ENCODE peak calls at places on chromosomes 12 and 14, in four cellular contexts. T is A549, R is heart left ventricle, U is tibial artery. A is an unnamed sample.
A peak's percentile ranks its signal among the peaks of the same experiment; 100 is the strongest.

GRCh38 chr14:73168691-73169090 is 32.4 kb downstream of the PSEN1 start:
- DNase-seq in R (no peak), U (no peak), T (no peak), A (no peak)

GRCh38 chr12:53659609-53660008 is 16.3 kb downstream of the ATP5MC2 start:
- DNase-seq in R (no peak), T (no peak), U (no peak), A (no peak)

GRCh38 chr14:71618047-71618446 is 314.2 kb upstream of the RGS6 start:
- DNase-seq in T (no peak), R (no peak), U (no peak), A (no peak)

GRCh38 chr12:9509464-9510166 is 98.1 kb downstream of the KLRB1 start:
- DNase-seq in R (no peak), U (no peak), T (no peak), A (no peak)

GRCh38 chr12:54370218-54370730 is 6.0 kb upstream of the GPR84 start:
- DNase-seq in R (peak; percentile 80), U (peak; percentile 90), T (peak; percentile 90), A (peak; percentile 83)

GRCh38 chr12:24378548-24379011 is 429.1 kb upstream of the SOX5 start:
- DNase-seq in T (no peak), U (no peak), R (no peak), A (no peak)

GRCh38 chr12:100295764-100296555 is 29.0 kb downstream of the SCYL2 start:
- DNase-seq in R (no peak), T (no peak), U (no peak), A (no peak)

GRCh38 chr14:78083837-78084236 is 86.3 kb upstream of the NRXN3 start:
- DNase-seq in R (no peak), T (peak; percentile 8), U (no peak), A (no peak)

GRCh38 chr12:9706081-9706685 is 26.7 kb downstream of the CLECL1 start:
- DNase-seq in R (no peak), U (no peak), T (no peak), A (no peak)

GRCh38 chr12:89461649-89462612 is 62.7 kb downstream of the GALNT4 start:
- DNase-seq in T (peak; percentile 64), R (no peak), U (no peak), A (no peak)

GRCh38 chr12:5492562-5492961 is 60.7 kb downstream of the NTF3 start:
- DNase-seq in U (no peak), T (no peak), R (no peak), A (no peak)

GRCh38 chr14:37588956-37589737 is 5.9 kb downstream of the FOXA1 start:
- DNase-seq in U (no peak), T (peak; percentile 52), R (no peak), A (no peak)

GRCh38 chr14:91380610-91381371 is 36.8 kb downstream of the CCDC88C start:
- DNase-seq in U (no peak), R (no peak), T (no peak), A (no peak)

GRCh38 chr14:100824156-100824555 is 1.8 kb upstream of the MEG3 start:
- DNase-seq in U (no peak), R (peak; percentile 67), T (no peak), A (peak; percentile 76)

GRCh38 chr14:105136401-105137322 is 31.9 kb downstream of the JAG2 start:
- DNase-seq in U (peak; percentile 49), T (no peak), R (no peak), A (no peak)

GRCh38 chr12:120094485-120094884 is 22.1 kb downstream of the RAB35 start:
- DNase-seq in R (no peak), U (no peak), T (no peak), A (no peak)
- H3K27ac ChIP-seq in R (no peak overlapping the region), U (no peak overlapping the region), T (no peak overlapping the region), A (no peak overlapping the region)

DNA sequence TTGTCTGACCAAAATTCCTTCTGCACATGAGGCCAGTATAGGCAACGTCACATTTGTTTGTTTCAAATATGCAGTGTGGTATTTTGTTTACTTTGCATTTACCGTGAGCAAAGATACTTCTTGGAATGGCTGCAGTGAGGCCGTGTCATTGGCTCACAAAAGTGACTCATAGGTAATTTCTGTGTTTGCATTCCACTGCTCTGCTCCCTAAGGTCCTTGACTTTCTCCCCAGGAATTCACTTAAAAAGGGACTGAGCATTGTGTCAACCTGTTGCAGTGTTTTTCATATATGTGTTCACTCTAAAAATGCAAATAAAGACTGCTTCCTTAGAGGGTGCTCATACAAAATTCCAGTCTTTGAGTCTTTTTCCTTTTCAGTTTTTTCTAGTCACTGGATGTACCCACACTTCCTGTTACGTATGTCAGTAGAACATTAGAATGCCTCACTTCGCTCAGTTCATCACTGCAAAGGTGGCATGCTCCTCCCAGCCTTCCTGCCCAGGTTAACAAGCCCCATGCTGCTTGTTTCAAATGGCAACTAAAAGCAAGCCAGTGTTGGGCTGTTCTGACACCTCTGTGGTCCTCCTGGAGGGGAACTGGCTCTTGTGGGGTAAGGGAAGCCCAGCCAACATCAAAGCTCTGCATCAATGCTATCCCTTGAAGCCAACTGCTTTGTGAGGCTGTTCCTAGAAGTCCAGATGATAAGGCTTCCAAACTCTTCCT is 9.1 kb downstream of the C12orf76 start:
- DNase-seq in U (no peak), R (no peak), T (peak; percentile 98), A (no peak)
- H3K27ac ChIP-seq in U (peak overlapping the region; percentile 60), R (no peak overlapping the region), T (peak overlapping the region; percentile 90), A (no peak overlapping the region)

GRCh38 chr12:57989837-57990236 is 48.5 kb downstream of the ATP23 start:
- DNase-seq in U (no peak), T (no peak), R (no peak), A (no peak)
- H3K27ac ChIP-seq in U (no peak overlapping the region), T (no peak overlapping the region), R (no peak overlapping the region), A (no peak overlapping the region)

DNA sequence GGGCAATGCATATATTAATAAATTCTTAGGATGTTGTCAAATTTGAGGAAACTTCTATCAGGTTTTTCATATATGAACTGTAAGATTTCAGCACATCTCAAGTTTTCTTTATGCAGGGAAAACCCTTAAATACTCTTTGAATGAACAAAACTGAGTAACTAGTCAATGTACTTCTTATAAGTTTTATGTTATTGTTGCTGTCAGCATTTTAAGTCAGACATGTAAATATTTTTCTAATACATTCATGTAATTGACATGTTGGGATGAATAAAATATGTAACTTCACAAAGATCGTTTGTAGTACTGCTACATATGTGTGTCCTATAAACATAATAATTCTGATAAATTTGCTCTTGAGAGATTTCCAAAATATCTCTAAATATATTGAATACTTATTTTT is 109.6 kb downstream of the BMP4 start:
- DNase-seq in R (no peak), U (no peak), T (no peak), A (no peak)
- H3K27ac ChIP-seq in R (no peak overlapping the region), U (no peak overlapping the region), T (no peak overlapping the region), A (no peak overlapping the region)

DNA sequence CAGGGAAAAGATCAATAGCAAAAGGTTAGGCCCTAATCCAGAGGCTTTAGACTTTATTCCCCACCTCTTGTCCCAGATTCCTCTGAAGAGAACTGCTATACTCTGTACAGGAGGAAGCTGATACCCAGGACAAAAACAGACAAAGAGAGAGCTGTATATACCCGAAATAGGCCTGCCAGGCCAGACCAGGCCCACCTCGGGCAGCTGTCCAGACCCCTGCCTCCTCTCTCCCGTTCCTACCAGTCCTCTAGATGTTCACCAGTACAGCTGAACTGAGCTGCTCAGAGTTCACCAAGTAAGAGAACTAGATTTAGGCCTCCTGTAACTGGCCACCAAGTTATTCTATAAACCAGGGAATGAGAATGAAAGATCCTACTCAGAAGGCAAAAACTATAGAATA is 4.7 kb downstream of the CHD4 start:
- DNase-seq in T (no peak), U (no peak), R (no peak), A (no peak)
- H3K27ac ChIP-seq in T (no peak overlapping the region), U (peak overlapping the region; percentile 100), R (peak overlapping the region; percentile 37), A (peak overlapping the region; percentile 49)

DNA sequence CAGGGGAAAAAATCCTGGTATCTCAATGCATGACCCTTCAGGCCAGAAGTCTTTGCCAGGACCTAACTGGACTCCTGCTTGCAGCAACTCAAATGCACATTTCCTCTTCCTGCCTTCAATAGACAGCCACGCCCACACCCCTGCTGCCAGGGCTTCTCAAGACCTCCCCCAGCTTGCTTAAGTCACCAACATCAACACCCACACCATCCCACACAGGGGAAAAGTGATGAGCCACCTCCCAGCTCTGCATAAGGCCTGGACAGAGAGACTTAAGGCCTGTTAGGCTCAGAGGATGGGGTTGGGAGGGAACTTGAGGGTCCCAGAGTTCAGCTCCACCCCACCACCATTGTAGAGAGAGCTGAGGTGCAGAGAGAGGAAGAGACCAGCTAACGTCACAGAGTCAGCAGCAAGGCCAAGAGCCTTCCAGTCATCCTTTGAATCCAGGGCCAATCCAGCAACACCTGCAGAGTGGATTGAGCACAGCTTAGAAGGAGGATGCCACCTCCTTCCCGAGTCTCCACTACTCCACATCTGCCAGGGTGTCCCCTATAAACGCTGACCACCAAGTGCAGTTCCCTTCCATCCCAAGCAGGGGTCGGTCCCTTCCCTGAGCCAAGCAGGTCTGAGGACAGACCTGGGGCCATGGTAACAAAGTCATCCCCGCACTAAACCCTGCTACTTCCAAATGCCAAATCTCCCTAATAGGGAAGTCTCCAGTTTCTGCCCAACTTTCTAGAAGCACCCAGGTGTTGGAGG is 50.0 kb downstream of the KDM2B start:
- DNase-seq in T (peak; percentile 77), R (peak; percentile 90), U (peak; percentile 77), A (peak; percentile 90)
- H3K27ac ChIP-seq in T (peak overlapping the region; percentile 1), R (peak overlapping the region; percentile 50), U (no peak overlapping the region), A (peak overlapping the region; percentile 45)